ENCODE peak calls at places on chromosomes 13 and 19, in eight cellular contexts. D is stimulated activated CD4-positive, alpha-beta T cell treated with anti-CD3 and anti-CD28 coated beads, TNF-alpha, amount 100 ng/mL, for 48 hours; W is NCI-H446 treated with DMSO at 0.1 percent for 48 hours; J is neuronal stem cell; Q is NCI-H1048; Y is effector memory CD4-positive, alpha-beta T cell; Z is ovary; M is tibial nerve. X is an unnamed sample.

GRCh38 chr19:10112037-10112751 is 701 bp downstream of the P2RY11 start:
- DNase-seq in J (no peak), Z (no peak), D (no peak), W (no peak), Q (no peak), M (no peak), Y (peak), X (no peak)

GRCh38 chr13:22926176-22927007 is 254.4 kb upstream of the SGCG start:
- DNase-seq in J (no peak), D (no peak), M (peak), Q (peak), Z (peak), Y (no peak), W (no peak), X (peak)

GRCh38 chr19:18160792-18161690 is 8.1 kb downstream of the PIK3R2 start:
- DNase-seq in Y (peak), Q (peak), M (peak), J (peak), Z (peak), D (peak), W (peak), X (peak)

GRCh38 chr13:42266464-42266863 is 5.5 kb upstream of the AKAP11 start:
- DNase-seq in D (no peak), M (no peak), Q (no peak), W (no peak), Y (no peak), Z (no peak), J (no peak), X (no peak)

GRCh38 chr13:30158774-30159445 is 148.4 kb downstream of the KATNAL1 start:
- DNase-seq in Q (no peak), W (no peak), Z (peak), Y (no peak), D (no peak), M (peak), J (no peak), X (no peak)

GRCh38 chr19:35266904-35267817 is 1.6 kb upstream of the USF2 start:
- DNase-seq in Y (no peak), J (no peak), M (no peak), W (no peak), Z (peak), Q (no peak), D (no peak), X (no peak)

GRCh38 chr13:50426932-50427331 is 411.7 kb downstream of the KCNRG start:
- DNase-seq in D (no peak), W (peak), Z (no peak), M (no peak), Q (no peak), Y (no peak), J (no peak), X (no peak)

GRCh38 chr13:113220141-113220598 is 10.8 kb downstream of the CUL4A start:
- DNase-seq in J (no peak), W (no peak), Y (no peak), Z (no peak), M (no peak), D (no peak), Q (no peak), X (no peak)

GRCh38 chr19:28705008-28705407 is 507.9 kb downstream of the UQCRFS1 start:
- DNase-seq in Y (no peak), J (no peak), Q (no peak), W (no peak), D (no peak), Z (no peak), M (no peak), X (no peak)